ENCODE peak calls at places on chromosomes 2 and 18, in five cellular contexts. I is psoas muscle, M is nephron progenitor cell, E is cardiac muscle cell, W is tibial artery. P is an unnamed sample.

GRCh38 chr2:227153307-227153706 is 10.7 kb downstream of the COL4A4 start:
- DNase-seq in I (no peak), M (no peak), E (no peak), W (no peak), P (no peak)

GRCh38 chr2:168775837-168776236 is 26.6 kb upstream of the NOSTRIN start:
- DNase-seq in I (no peak), M (no peak), E (no peak), W (no peak), P (no peak)

GRCh38 chr2:203830294-203831055 is 37.1 kb upstream of the CTLA4 start:
- DNase-seq in I (no peak), M (no peak), E (no peak), W (no peak), P (no peak)

GRCh38 chr2:36915627-36916026 is 50.7 kb downstream of the STRN start:
- DNase-seq in I (no peak), M (no peak), E (no peak), W (no peak), P (no peak)

GRCh38 chr18:3451166-3451988 is 1.4 kb downstream of the TGIF1 start:
- DNase-seq in I (peak; percentile 96), M (peak; percentile 97), E (peak; percentile 94), W (peak; percentile 97), P (peak; percentile 87)

GRCh38 chr18:13048061-13048605 is 57.0 kb downstream of the CEP192 start:
- DNase-seq in I (no peak), M (no peak), E (no peak), W (no peak), P (no peak)

GRCh38 chr2:207290833-207291232 is 125.1 kb upstream of the KLF7 start:
- DNase-seq in I (no peak), M (no peak), E (no peak), W (no peak), P (no peak)

GRCh38 chr18:13003466-13003896 is 12.3 kb downstream of the CEP192 start:
- DNase-seq in I (no peak), M (peak; percentile 29), E (peak; percentile 87), W (no peak), P (peak; percentile 58)

GRCh38 chr18:43589611-43590151 is 312.4 kb upstream of the SYT4 start:
- DNase-seq in I (peak; percentile 34), M (no peak), E (no peak), W (no peak), P (no peak)

GRCh38 chr2:239098288-239098970 is 250.5 kb downstream of the TWIST2 start:
- DNase-seq in I (peak; percentile 87), M (no peak), E (no peak), W (no peak), P (no peak)

GRCh38 chr2:239095475-239095874 is 247.6 kb downstream of the TWIST2 start:
- DNase-seq in I (no peak), M (no peak), E (no peak), W (no peak), P (no peak)

GRCh38 chr2:239097428-239097696 is 249.5 kb downstream of the TWIST2 start:
- DNase-seq in I (no peak), M (no peak), E (no peak), W (no peak), P (no peak)

GRCh38 chr2:239094727-239095266 is 246.9 kb downstream of the TWIST2 start:
- DNase-seq in I (no peak), M (no peak), E (no peak), W (no peak), P (no peak)

DNA sequence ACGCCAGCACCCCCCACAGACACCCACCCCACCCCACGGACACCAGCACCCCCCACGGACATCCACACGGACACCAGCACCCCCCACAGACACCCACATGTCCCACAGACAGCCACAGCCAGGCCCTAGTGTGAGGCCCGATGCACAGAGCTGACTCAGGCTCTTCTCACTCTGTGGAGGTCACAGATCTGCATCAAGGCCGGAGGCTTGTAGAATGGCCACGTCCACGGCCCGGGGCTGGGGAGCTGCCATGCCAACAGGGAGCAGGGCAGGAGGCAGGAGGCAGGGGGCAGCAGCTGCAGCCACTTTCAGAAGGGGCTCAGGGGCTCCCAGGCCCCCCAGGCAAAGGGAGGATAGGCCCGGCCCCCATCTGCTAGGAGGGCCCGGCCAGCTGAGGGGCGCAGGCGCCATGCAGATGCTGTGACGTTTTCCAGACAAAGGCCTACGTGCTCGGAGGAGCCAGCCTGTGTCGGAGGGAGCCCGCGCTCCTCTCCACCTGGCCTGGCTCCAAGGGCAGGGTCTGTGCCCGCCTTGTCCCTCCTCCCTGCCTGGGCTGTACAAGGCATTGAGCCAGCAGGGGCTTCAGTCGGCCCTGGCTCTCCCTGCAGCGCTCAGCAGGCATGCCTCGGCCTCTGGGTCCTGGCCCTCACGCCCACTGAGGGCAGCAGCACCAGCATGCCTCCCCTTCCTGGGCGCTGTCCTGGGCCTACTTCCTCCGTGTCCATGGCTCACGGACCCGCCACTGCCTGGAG is 249.0 kb downstream of the TWIST2 start:
- DNase-seq in I (no peak), M (no peak), E (no peak), W (no peak), P (no peak)
- TF ChIP-seq CTCF in I (no peak), M (no peak), E (no peak), W (no peak), P (no peak)

GRCh38 chr2:65475000-65475399 is 42.6 kb upstream of the SPRED2 start:
- DNase-seq in I (no peak), M (no peak), E (no peak), W (no peak), P (no peak)

GRCh38 chr2:65471409-65471808 is 39.0 kb upstream of the SPRED2 start:
- DNase-seq in I (no peak), M (no peak), E (no peak), W (no peak), P (no peak)

GRCh38 chr2:65477590-65477989 is 45.2 kb upstream of the SPRED2 start:
- DNase-seq in I (no peak), M (no peak), E (peak; percentile 62), W (no peak), P (no peak)

GRCh38 chr2:65476778-65477177 is 44.4 kb upstream of the SPRED2 start:
- DNase-seq in I (no peak), M (no peak), E (no peak), W (no peak), P (no peak)

DNA sequence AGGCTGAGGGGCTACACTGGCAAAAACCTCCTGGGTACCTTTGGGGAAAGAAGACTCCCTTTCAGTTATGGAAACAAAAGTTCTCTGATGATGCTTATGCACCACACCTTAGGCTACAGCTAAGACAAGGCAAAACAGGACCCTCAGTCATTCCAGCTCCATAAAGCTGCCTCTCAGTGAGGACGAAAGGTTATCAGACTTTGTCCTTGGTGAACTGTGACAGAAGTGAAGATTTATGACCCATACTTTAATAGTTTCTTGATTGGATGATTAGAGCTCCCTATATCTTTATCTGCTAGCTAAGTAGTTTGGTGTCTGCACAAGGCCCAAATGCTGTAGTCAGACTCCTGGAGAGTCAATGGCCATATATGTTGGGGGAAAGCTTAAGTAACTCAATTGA is 40.6 kb upstream of the SPRED2 start:
- DNase-seq in I (no peak), M (no peak), E (no peak), W (no peak), P (no peak)
- TF ChIP-seq CTCF in I (no peak), M (no peak), E (no peak), W (no peak), P (no peak)

DNA sequence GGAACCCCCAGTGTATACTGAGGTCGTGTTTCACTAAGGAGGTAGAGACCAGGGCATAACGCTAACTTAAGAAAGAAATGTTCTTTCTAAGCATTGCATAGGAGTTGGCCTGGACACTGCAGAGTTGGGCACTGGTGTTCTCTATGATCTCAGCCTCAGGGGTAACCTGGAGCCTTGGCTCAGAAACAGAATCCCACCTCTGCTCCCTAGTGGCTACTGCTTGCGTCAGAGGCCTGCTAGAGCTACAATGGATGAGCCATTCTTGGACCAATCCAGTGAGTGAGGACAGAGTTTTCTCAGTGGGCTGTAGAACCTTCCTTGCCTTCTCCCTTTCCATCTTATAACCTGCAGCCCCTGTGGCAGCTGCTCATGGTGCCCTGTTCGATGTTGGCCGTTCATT is 324.4 kb upstream of the CELF4 start:
- DNase-seq in I (no peak), M (no peak), E (no peak), W (no peak), P (no peak)
- TF ChIP-seq CTCF in I (no peak), M (no peak), E (no peak), W (no peak), P (no peak)

GRCh38 chr2:27050281-27050995 is 1.0 kb upstream of the AGBL5 start:
- DNase-seq in I (peak; percentile 93), M (peak; percentile 93), E (peak; percentile 92), W (peak; percentile 91), P (peak; percentile 88)
- TF ChIP-seq CTCF in I (peak; percentile 48), M (peak; percentile 40), E (peak; percentile 39), W (peak; percentile 73), P (no peak)

GRCh38 chr2:238107525-238108422 is 7.6 kb downstream of the ESPNL start:
- DNase-seq in I (peak; percentile 36), M (no peak), E (no peak), W (peak; percentile 18), P (no peak)
- TF ChIP-seq CTCF in I (no peak), M (no peak), E (no peak), W (no peak), P (no peak)

DNA sequence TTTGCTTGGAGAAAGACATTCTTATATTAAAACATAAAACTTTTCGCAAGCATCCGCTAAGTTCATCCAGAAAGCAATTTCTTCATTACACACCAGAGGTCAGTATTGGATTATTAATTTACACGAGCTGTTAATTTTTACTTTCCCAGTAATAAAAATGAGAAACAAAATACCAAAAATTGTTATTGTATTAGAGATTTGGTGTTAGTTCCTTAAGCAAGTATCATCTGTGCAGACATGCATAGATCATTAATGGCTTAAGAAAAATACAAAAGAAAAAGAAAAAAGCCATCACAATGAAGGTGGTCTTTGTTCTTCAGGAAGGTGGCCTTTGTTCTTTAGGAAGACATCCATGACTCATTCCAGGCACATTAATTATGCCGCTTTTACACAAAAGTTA is 53.6 kb upstream of the HNMT start:
- DNase-seq in I (no peak), M (no peak), E (peak; percentile 48), W (no peak), P (no peak)
- TF ChIP-seq CTCF in I (peak; percentile 61), M (peak; percentile 70), E (peak; percentile 59), W (peak; percentile 70), P (peak; percentile 71)

GRCh38 chr2:74439373-74440004 is 2.2 kb downstream of the RTKN start:
- DNase-seq in I (no peak), M (no peak), E (no peak), W (no peak), P (no peak)

GRCh38 chr2:74440005-74440377 is 1.7 kb downstream of the RTKN start:
- DNase-seq in I (peak; percentile 83), M (peak; percentile 64), E (peak; percentile 79), W (peak; percentile 57), P (peak; percentile 60)

GRCh38 chr2:74441690-74442482 is at the start of gene RTKN:
- DNase-seq in I (no peak), M (peak; percentile 69), E (peak; percentile 41), W (no peak), P (peak; percentile 42)

GRCh38 chr2:74441111-74441689 is 537 bp downstream of the RTKN start:
- DNase-seq in I (no peak), M (peak; percentile 43), E (no peak), W (no peak), P (peak; percentile 26)

GRCh38 chr2:74440378-74441110 is 1.2 kb downstream of the RTKN start:
- DNase-seq in I (peak; percentile 92), M (peak; percentile 91), E (peak; percentile 90), W (peak; percentile 81), P (peak; percentile 91)
- TF ChIP-seq CTCF in I (peak; percentile 17), M (peak; percentile 13), E (peak; percentile 13), W (peak; percentile 49), P (no peak)

P was measured in endothelial cell.